ENCODE peak calls at places on chromosome 15, in six cellular contexts. V is neural progenitor cell, S is GM23248, W is GM23338, A is hepatocyte, M is HCT116. P is an unnamed sample. For H3K4me1, the result is how much of the 10 kb centered on the place peaks cover.

GRCh38 chr15:55907797-55908196 is 85.6 kb downstream of the NEDD4 start:
- DNase-seq in V (no peak), S (peak), W (no peak), A (peak), M (peak), P (no peak)

GRCh38 chr15:42954291-42954690 is 33.7 kb upstream of the TTBK2 start:
- DNase-seq in V (no peak), S (no peak), W (no peak), A (no peak), M (no peak), P (no peak)

GRCh38 chr15:77897896-77898406 is 179.6 kb downstream of the TBC1D2B start:
- DNase-seq in V (no peak), S (no peak), W (no peak), A (no peak), M (no peak), P (no peak)

GRCh38 chr15:50182233-50183013 is 427 bp downstream of the SLC27A2 start:
- DNase-seq in V (peak), S (peak), W (peak), A (peak), M (peak), P (no peak)

GRCh38 chr15:83794209-83794608 is 140.3 kb downstream of the ADAMTSL3 start:
- DNase-seq in V (no peak), S (no peak), W (no peak), A (no peak), M (no peak), P (no peak)

GRCh38 chr15:62844564-62845235 is 197.8 kb upstream of the TPM1 start:
- DNase-seq in V (no peak), S (no peak), W (no peak), A (no peak), M (no peak), P (no peak)

GRCh38 chr15:52652984-52653383 is 26.2 kb downstream of the ATOSA start:
- DNase-seq in V (no peak), S (peak), W (no peak), A (peak), M (no peak), P (no peak)

GRCh38 chr15:57732526-57733331 is 26.2 kb downstream of the POLR2M start:
- DNase-seq in V (peak), S (peak), W (peak), A (peak), M (peak), P (peak)

DNA sequence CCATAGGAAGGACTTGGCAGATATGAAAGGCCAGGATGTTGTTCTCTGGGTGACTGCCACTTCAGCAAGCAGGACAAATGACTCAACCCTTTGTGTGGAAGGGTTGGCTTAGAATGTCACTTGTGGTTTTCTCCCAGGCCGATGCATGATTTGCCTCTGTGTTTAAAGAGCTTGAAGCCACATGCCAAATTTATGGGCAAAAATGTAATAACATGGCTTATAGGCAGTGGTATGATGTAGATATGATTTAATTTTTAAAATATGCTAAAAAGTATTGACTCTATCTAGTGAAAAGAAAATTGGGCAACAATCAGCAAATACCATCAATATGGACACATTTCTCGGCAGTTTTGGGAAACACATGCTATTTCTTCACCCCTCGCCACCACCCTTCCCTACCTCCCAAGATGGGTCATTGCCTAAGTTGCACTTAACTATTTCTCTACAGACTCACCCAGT is 114.6 kb downstream of the CYP19A1 start:
- DNase-seq in V (no peak), S (peak), W (no peak), A (no peak), M (peak), P (no peak)
- TF ChIP-seq EZH2phosphoT487 in V (no peak), S (no peak), W (no peak), A (no peak), M (no peak), P (no peak)

GRCh38 chr15:99729920-99730319 is 3.3 kb downstream of the LYSMD4 start:
- DNase-seq in V (peak), S (peak), W (peak), A (peak), M (no peak), P (peak)
- H3K4me1 ChIP-seq in V (under half), S (under half), W (under half), A (under half), M (under half), P (under half)

GRCh38 chr15:73937313-73937695 is 11.0 kb downstream of the LOXL1 start:
- DNase-seq in V (no peak), S (no peak), W (no peak), A (no peak), M (no peak), P (no peak)

GRCh38 chr15:73936588-73937312 is 10.5 kb downstream of the LOXL1 start:
- DNase-seq in V (no peak), S (no peak), W (no peak), A (no peak), M (no peak), P (no peak)

GRCh38 chr15:73936181-73936580 is 9.9 kb downstream of the LOXL1 start:
- DNase-seq in V (peak), S (no peak), W (peak), A (peak), M (no peak), P (no peak)

GRCh38 chr15:73934281-73934680 is 8.0 kb downstream of the LOXL1 start:
- DNase-seq in V (no peak), S (no peak), W (no peak), A (no peak), M (no peak), P (no peak)

GRCh38 chr15:73935547-73935946 is 9.3 kb downstream of the LOXL1 start:
- DNase-seq in V (peak), S (peak), W (no peak), A (peak), M (no peak), P (no peak)
- H3K27ac ChIP-seq in V (no peak), S (peak), W (no peak), A (no peak), M (no peak), P (no peak)

GRCh38 chr15:70002897-70003296 is 94.8 kb downstream of the TLE3 start:
- DNase-seq in V (no peak), S (no peak), W (no peak), A (no peak), M (no peak), P (no peak)

GRCh38 chr15:70001859-70002258 is 95.9 kb downstream of the TLE3 start:
- DNase-seq in V (no peak), S (no peak), W (no peak), A (no peak), M (no peak), P (no peak)

GRCh38 chr15:69999392-70000085 is 98.2 kb downstream of the TLE3 start:
- DNase-seq in V (no peak), S (no peak), W (no peak), A (no peak), M (no peak), P (no peak)

GRCh38 chr15:70008697-70009285 is 88.9 kb downstream of the TLE3 start:
- DNase-seq in V (no peak), S (no peak), W (no peak), A (no peak), M (no peak), P (peak)

GRCh38 chr15:70004826-70005225 is 92.9 kb downstream of the TLE3 start:
- DNase-seq in V (no peak), S (no peak), W (no peak), A (no peak), M (no peak), P (no peak)
- TF ChIP-seq EZH2phosphoT487 in V (no peak), S (no peak), W (no peak), A (no peak), M (no peak), P (no peak)

GRCh38 chr15:66771351-66771650 is 69.3 kb downstream of the SMAD6 start:
- DNase-seq in V (peak), S (no peak), W (no peak), A (peak), M (no peak), P (no peak)

GRCh38 chr15:66770518-66771350 is 68.7 kb downstream of the SMAD6 start:
- DNase-seq in V (no peak), S (no peak), W (no peak), A (peak), M (no peak), P (no peak)

GRCh38 chr15:66766282-66767228 is 64.5 kb downstream of the SMAD6 start:
- DNase-seq in V (no peak), S (peak), W (no peak), A (peak), M (no peak), P (no peak)

GRCh38 chr15:66767370-66767769 is 65.3 kb downstream of the SMAD6 start:
- DNase-seq in V (no peak), S (no peak), W (no peak), A (no peak), M (no peak), P (no peak)

DNA sequence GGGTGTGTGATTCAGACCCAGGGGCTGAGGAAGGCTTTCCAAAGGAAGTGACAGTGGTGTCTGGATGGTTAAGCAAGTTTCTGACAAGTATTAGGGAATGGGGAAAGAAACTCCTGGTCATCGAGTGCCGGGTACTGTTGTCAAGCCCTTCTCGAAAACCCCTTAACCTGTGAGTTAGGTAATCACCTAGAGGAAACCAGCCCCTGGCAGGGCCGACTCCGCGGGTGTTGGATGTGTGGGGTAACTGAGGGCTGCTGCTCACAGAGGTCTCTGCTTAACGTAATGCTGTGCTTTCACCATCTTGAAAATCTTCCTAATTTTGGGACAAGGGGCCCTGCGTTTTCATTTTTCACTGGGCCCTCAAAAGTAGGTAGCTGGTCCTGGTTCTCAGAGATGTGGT is 66.9 kb downstream of the SMAD6 start:
- DNase-seq in V (no peak), S (no peak), W (no peak), A (no peak), M (no peak), P (no peak)
- H3K4me1 ChIP-seq in V (half or more), S (under half), W (under half), A (half or more), M (half or more), P (under half)

P was measured in OCI-LY7.